ENCODE peak calls at places on chromosomes 1 and 21, in eight cellular contexts. D, E, H, S, T, V, W and Y are unnamed samples.

GRCh38 chr1:235127203-235127602 is 1.4 kb downstream of the TOMM20 start:
- DNase-seq in D (no peak), V (no peak), S (no peak), W (peak; percentile 19), T (no peak), H (no peak), E (no peak), Y (no peak)

GRCh38 chr21:17045214-17045835 is 467.5 kb upstream of the CXADR start:
- DNase-seq in H (no peak), D (peak; percentile 15), W (peak; percentile 32), E (no peak), T (no peak), S (no peak), V (peak; percentile 49), Y (peak; percentile 1)

GRCh38 chr1:41810446-41810845 is 108.3 kb downstream of the HIVEP3 start:
- DNase-seq in V (peak; percentile 32), T (peak; percentile 29), E (no peak), W (peak; percentile 43), D (peak; percentile 63), H (no peak), S (no peak), Y (peak; percentile 35)

GRCh38 chr1:102699524-102699923 is 408.8 kb downstream of the COL11A1 start:
- DNase-seq in V (no peak), D (no peak), T (no peak), W (no peak), E (no peak), H (no peak), S (no peak), Y (no peak)

GRCh38 chr1:79188371-79188770 is 181.8 kb upstream of the ADGRL4 start:
- DNase-seq in V (no peak), D (peak; percentile 65), W (peak; percentile 72), T (no peak), S (no peak), E (no peak), H (no peak), Y (peak; percentile 38)

GRCh38 chr1:24860841-24861240 is 69.2 kb downstream of the RUNX3 start:
- DNase-seq in D (no peak), S (no peak), H (no peak), T (no peak), E (no peak), V (no peak), W (no peak), Y (no peak)

GRCh38 chr1:116919802-116920201 is 10.1 kb downstream of the PTGFRN start:
- DNase-seq in S (no peak), T (no peak), V (no peak), E (no peak), W (no peak), H (no peak), D (no peak), Y (no peak)

GRCh38 chr1:97006044-97006676 is 284.6 kb downstream of the PTBP2 start:
- DNase-seq in E (no peak), H (peak; percentile 0), V (peak; percentile 0), W (no peak), S (no peak), T (no peak), D (peak; percentile 84), Y (peak; percentile 92)

GRCh38 chr1:156598731-156599432 is 2.4 kb downstream of the GPATCH4 start:
- DNase-seq in E (no peak), V (no peak), T (no peak), D (no peak), S (no peak), H (no peak), W (no peak), Y (no peak)

GRCh38 chr1:168470821-168471473 is 72.8 kb downstream of the XCL2 start:
- DNase-seq in W (peak; percentile 58), V (peak; percentile 23), H (no peak), E (no peak), D (peak; percentile 88), S (peak; percentile 70), T (no peak), Y (peak; percentile 84)

GRCh38 chr1:225498539-225499135 is 70.8 kb upstream of the LBR start:
- DNase-seq in V (no peak), S (peak; percentile 34), E (no peak), D (peak; percentile 68), T (no peak), W (no peak), H (no peak), Y (no peak)

GRCh38 chr21:24826822-24827221 is 780.5 kb downstream of the MRPL39 start:
- DNase-seq in H (no peak), V (no peak), T (no peak), W (no peak), S (no peak), D (no peak), E (no peak), Y (no peak)

GRCh38 chr1:116666747-116667576 is 571 bp downstream of the IGSF3 start:
- DNase-seq in V (no peak), H (no peak), E (no peak), W (peak; percentile 34), S (no peak), D (no peak), T (no peak), Y (no peak)

GRCh38 chr1:223669003-223669402 is 3.5 kb upstream of the CAPN8 start:
- DNase-seq in D (no peak), E (no peak), H (no peak), W (no peak), V (no peak), S (no peak), T (no peak), Y (no peak)

GRCh38 chr1:151596166-151596933 is 15.5 kb upstream of the SNX27 start:
- DNase-seq in H (no peak), T (no peak), E (no peak), D (peak; percentile 41), V (no peak), S (no peak), W (no peak), Y (peak; percentile 78)

GRCh38 chr1:243234978-243235657 is 20.0 kb downstream of the CEP170 start:
- DNase-seq in D (peak; percentile 79), T (no peak), H (no peak), W (no peak), V (no peak), S (no peak), E (no peak), Y (no peak)

GRCh38 chr1:87805661-87806376 is 477.1 kb downstream of the LMO4 start:
- DNase-seq in S (peak; percentile 16), W (peak; percentile 84), T (no peak), V (no peak), E (no peak), H (no peak), D (peak; percentile 74), Y (no peak)

GRCh38 chr1:22837332-22837731 is 126.7 kb downstream of the EPHB2 start:
- DNase-seq in W (no peak), E (no peak), D (no peak), T (no peak), S (no peak), H (no peak), V (no peak), Y (no peak)

GRCh38 chr1:93615201-93616150 is 66.2 kb downstream of the BCAR3 start:
- DNase-seq in D (peak; percentile 77), T (no peak), H (no peak), W (peak; percentile 66), E (no peak), V (peak; percentile 91), S (no peak), Y (peak; percentile 71)

GRCh38 chr1:156067262-156067661 is 6.3 kb downstream of the RAB25 start:
- DNase-seq in H (no peak), E (no peak), W (no peak), D (peak; percentile 30), S (no peak), T (no peak), V (no peak), Y (no peak)

GRCh38 chr1:186900539-186901237 is 71.9 kb downstream of the PLA2G4A start:
- DNase-seq in W (no peak), H (no peak), V (no peak), S (no peak), D (no peak), E (no peak), T (no peak), Y (no peak)

GRCh38 chr1:228668553-228669400 is 66.5 kb upstream of the RHOU start:
- DNase-seq in W (peak; percentile 55), S (peak; percentile 34), E (no peak), V (no peak), H (no peak), D (peak; percentile 42), T (no peak), Y (no peak)

GRCh38 chr1:16612332-16613172 is 812 bp downstream of the NBPF1 start:
- DNase-seq in H (peak; percentile 87), W (peak; percentile 74), S (peak; percentile 64), E (no peak), D (peak; percentile 91), V (peak; percentile 80), T (peak; percentile 58), Y (peak; percentile 94)

GRCh38 chr1:226656601-226657277 is 82.3 kb downstream of the ITPKB start:
- DNase-seq in E (peak; percentile 50), V (no peak), T (no peak), S (peak; percentile 77), D (peak; percentile 92), W (no peak), H (no peak), Y (no peak)

GRCh38 chr1:182332256-182332655 is 59.3 kb downstream of the GLUL start:
- DNase-seq in S (no peak), E (no peak), V (no peak), T (no peak), H (no peak), D (no peak), W (no peak), Y (no peak)

GRCh38 chr21:31553926-31554325 is 105.6 kb upstream of the SOD1 start:
- DNase-seq in V (no peak), H (no peak), T (no peak), E (no peak), W (no peak), D (no peak), S (no peak), Y (no peak)

GRCh38 chr1:162564762-162565218 is 3.3 kb downstream of the UAP1 start:
- DNase-seq in V (no peak), S (no peak), E (no peak), D (peak; percentile 13), H (no peak), T (no peak), W (no peak), Y (no peak)

GRCh38 chr1:112744019-112744578 is 29.0 kb upstream of the PPM1J start:
- DNase-seq in D (peak; percentile 50), E (no peak), V (no peak), W (no peak), H (no peak), T (no peak), S (no peak), Y (peak; percentile 43)

GRCh38 chr1:234969630-234970370 is 158.8 kb downstream of the TOMM20 start:
- DNase-seq in E (no peak), H (peak; percentile 23), V (no peak), D (peak; percentile 92), W (no peak), T (peak; percentile 53), S (peak; percentile 73), Y (peak; percentile 73)

GRCh38 chr1:220888665-220888986 is 9.4 kb downstream of the HLX start:
- DNase-seq in H (no peak), V (no peak), W (no peak), D (no peak), T (no peak), S (no peak), E (no peak), Y (no peak)

GRCh38 chr1:226322986-226323385 is 14.0 kb upstream of the LIN9 start:
- DNase-seq in T (no peak), V (no peak), W (no peak), H (no peak), D (no peak), E (no peak), S (no peak), Y (no peak)

GRCh38 chr1:54795100-54795665 is 5.9 kb downstream of the TTC22 start:
- DNase-seq in V (no peak), S (no peak), H (no peak), W (peak; percentile 38), T (no peak), D (no peak), E (no peak), Y (no peak)

GRCh38 chr1:230070321-230071208 is 3.5 kb downstream of the GALNT2 start:
- DNase-seq in E (no peak), W (no peak), T (no peak), S (no peak), H (no peak), D (no peak), V (no peak), Y (no peak)

GRCh38 chr1:2414297-2414958 is 2.1 kb upstream of the PEX10 start:
- DNase-seq in T (peak; percentile 76), D (peak; percentile 34), H (peak; percentile 56), E (peak; percentile 74), W (peak; percentile 77), V (peak; percentile 70), S (peak; percentile 19), Y (peak; percentile 47)